ENCODE peak calls at places on chromosomes 13 and 19, in five cellular contexts. F is anterior cingulate cortex; O is stimulated activated CD8-positive, alpha-beta memory T cell treated with anti-CD3 and anti-CD28 coated beads, Interleukin-4, amount 100 ng/mL, for 48 hours; Z is stimulated activated CD4-positive, alpha-beta T cell treated with anti-CD3 and anti-CD28 coated beads, Interleukin-15, amount 100 ng/mL, for 1 hour; P is tibial artery. E is an unnamed sample.

GRCh38 chr19:50328257-50329145 is 676 bp downstream of the KCNC3 start:
- DNase-seq in F (no peak), O (peak; percentile 63), Z (no peak), P (no peak), E (no peak)

GRCh38 chr13:26971990-26972888 is 199.4 kb downstream of the USP12 start:
- DNase-seq in F (no peak), O (peak; percentile 44), Z (no peak), P (no peak), E (no peak)

GRCh38 chr13:66021846-66022245 is 1208.3 kb downstream of the PCDH9 start:
- DNase-seq in F (no peak), O (no peak), Z (no peak), P (no peak), E (no peak)

GRCh38 chr19:58581227-58582141 is 8.3 kb upstream of the MZF1 start:
- DNase-seq in F (no peak), O (peak; percentile 96), Z (peak; percentile 82), P (peak; percentile 92), E (peak; percentile 87)

GRCh38 chr13:75788494-75788991 is 152.4 kb downstream of the LMO7 start:
- DNase-seq in F (no peak), O (no peak), Z (no peak), P (no peak), E (no peak)

GRCh38 chr13:89432997-89433396 is 1761.8 kb downstream of the SLITRK5 start:
- DNase-seq in F (no peak), O (no peak), Z (no peak), P (no peak), E (no peak)

GRCh38 chr13:46679369-46680180 is 117.4 kb downstream of the ESD start:
- DNase-seq in F (no peak), O (peak; percentile 36), Z (no peak), P (no peak), E (no peak)

GRCh38 chr13:108566413-108567170 is 62.8 kb upstream of the MYO16 start:
- DNase-seq in F (no peak), O (no peak), Z (no peak), P (no peak), E (no peak)

GRCh38 chr19:16463991-16464575 is 7.7 kb downstream of the EPS15L1 start:
- DNase-seq in F (no peak), O (no peak), Z (no peak), P (no peak), E (no peak)

GRCh38 chr19:1000095-1000494 is at the start of gene GRIN3B:
- DNase-seq in F (no peak), O (peak; percentile 81), Z (peak; percentile 57), P (no peak), E (no peak)

GRCh38 chr19:13234518-13234917 is 84.3 kb downstream of the IER2 start:
- DNase-seq in F (no peak), O (peak; percentile 77), Z (peak; percentile 44), P (no peak), E (no peak)

GRCh38 chr13:97015661-97016350 is 21.5 kb upstream of the OXGR1 start:
- DNase-seq in F (no peak), O (no peak), Z (no peak), P (no peak), E (no peak)

GRCh38 chr13:78660130-78660857 is 1.3 kb upstream of the OBI1 start:
- DNase-seq in F (no peak), O (peak; percentile 36), Z (no peak), P (no peak), E (no peak)

E was measured in coronary artery.